ENCODE peak calls at places on chromosomes 13 and 19, in ten cellular contexts. Z is endothelial cell of umbilical vein; T is ovary; C is CD8-positive, alpha-beta T cell; U is lung; I is HCT116; K is cardiac muscle cell; Y is mammary epithelial cell; B is uterus; F is tibial artery. J is an unnamed sample. For H3K36me3, the result is how much of the 10 kb centered on the place peaks cover.

GRCh38 chr19:5927439-5927821 is 13.4 kb downstream of the CAPS start:
- DNase-seq in C (no peak), K (no peak), B (no peak), Z (no peak), Y (no peak), I (no peak), T (no peak), F (no peak), U (no peak), J (no peak)

GRCh38 chr13:107003911-107004310 is 436.0 kb upstream of the ARGLU1 start:
- DNase-seq in Y (no peak), I (no peak), Z (no peak), T (no peak), K (no peak), U (no peak), B (no peak), F (no peak), C (no peak), J (no peak)

GRCh38 chr13:39370554-39370953 is 232.4 kb downstream of the LHFPL6 start:
- DNase-seq in Z (no peak), T (no peak), C (no peak), Y (peak), U (no peak), I (no peak), B (peak), K (peak), F (peak), J (no peak)

GRCh38 chr19:9917322-9917721 is 19.0 kb downstream of the OLFM2 start:
- DNase-seq in U (no peak), I (peak), C (no peak), T (no peak), B (no peak), K (peak), Y (peak), Z (peak), F (no peak), J (no peak)

GRCh38 chr19:9877775-9878510 is 42.8 kb downstream of the PIN1 start:
- DNase-seq in F (no peak), I (peak), Y (peak), Z (no peak), K (no peak), B (no peak), U (no peak), T (no peak), C (no peak), J (peak)

GRCh38 chr13:30319130-30319529 is 11.8 kb upstream of the KATNAL1 start:
- DNase-seq in B (no peak), Z (no peak), U (no peak), I (no peak), Y (no peak), K (no peak), T (no peak), C (no peak), F (no peak), J (no peak)

GRCh38 chr19:15195987-15196682 is 4.7 kb downstream of the NOTCH3 start:
- DNase-seq in F (peak), K (peak), U (peak), I (peak), Z (no peak), Y (peak), B (no peak), C (no peak), T (no peak), J (no peak)

GRCh38 chr13:41608111-41608510 is 150.8 kb downstream of the RGCC start:
- DNase-seq in C (no peak), T (no peak), B (no peak), Z (no peak), U (no peak), Y (no peak), F (no peak), I (no peak), K (no peak), J (no peak)

GRCh38 chr13:34351134-34351533 is 533.2 kb downstream of the RFC3 start:
- DNase-seq in I (no peak), U (no peak), C (no peak), F (no peak), Z (no peak), B (no peak), Y (no peak), K (no peak), T (no peak), J (no peak)

GRCh38 chr19:23771761-23772667 is 13.3 kb upstream of the ZNF681 start:
- DNase-seq in T (no peak), C (no peak), B (no peak), U (no peak), Z (no peak), I (no peak), K (no peak), F (no peak), Y (peak), J (no peak)

GRCh38 chr19:49231389-49231788 is 73.8 kb downstream of the TRPM4 start:
- DNase-seq in K (no peak), Y (no peak), U (no peak), F (no peak), I (no peak), Z (no peak), T (no peak), B (no peak), C (no peak), J (no peak)

GRCh38 chr13:37934339-37935191 is 65.0 kb upstream of the TRPC4 start:
- DNase-seq in Z (no peak), K (no peak), F (no peak), Y (no peak), T (no peak), I (no peak), B (no peak), U (no peak), C (no peak), J (no peak)

GRCh38 chr19:52212572-52213255 is 22.9 kb downstream of the PPP2R1A start:
- DNase-seq in Y (no peak), F (peak), K (no peak), U (no peak), B (no peak), T (no peak), I (no peak), Z (no peak), C (no peak), J (no peak)
- H3K36me3 ChIP-seq in Y (under half), F (half or more), K (half or more), U (under half), B (under half), T (under half), I (half or more), Z (under half), C (half or more), J (under half)

DNA sequence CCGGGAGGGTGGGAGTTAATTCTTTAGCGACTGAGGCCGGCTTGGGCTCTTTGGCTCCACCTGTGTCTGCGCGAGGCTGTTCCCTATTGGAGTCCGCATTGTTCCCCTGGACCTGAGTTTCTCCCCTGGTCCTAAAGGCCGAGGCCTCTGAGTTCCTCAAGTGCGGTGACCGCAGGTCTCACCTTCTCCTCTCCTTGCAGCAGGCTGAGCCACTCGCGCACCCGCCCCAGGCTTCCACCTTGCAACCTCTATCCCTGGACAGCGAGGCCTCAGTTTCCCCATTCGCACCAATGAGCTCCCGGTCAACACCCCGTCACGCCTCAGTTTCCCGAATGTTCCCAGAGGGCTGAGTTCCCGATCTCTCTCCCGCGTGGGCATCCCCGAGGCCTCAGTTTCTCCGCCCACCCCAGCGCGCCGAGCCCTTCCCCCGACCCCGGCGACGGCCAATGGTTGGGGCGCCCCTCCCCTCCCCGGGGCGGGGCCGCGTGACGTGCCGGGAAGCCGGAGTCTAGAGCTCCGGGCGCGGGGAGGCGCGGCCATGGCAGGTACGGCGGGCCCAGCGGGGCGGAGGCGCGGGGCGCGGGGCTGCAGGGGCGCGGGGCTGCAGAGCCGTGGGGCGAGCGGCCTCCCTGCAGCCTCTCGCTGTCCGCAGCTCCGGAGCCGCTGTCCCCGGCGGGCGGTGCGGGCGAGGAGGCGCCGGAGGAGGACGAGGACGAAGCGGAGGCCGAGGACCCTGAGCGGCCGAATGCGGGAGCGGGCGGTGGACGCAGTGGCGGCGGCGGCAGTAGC is at the start of gene MPND:
- DNase-seq in I (peak), F (peak), T (peak), C (peak), Z (peak), B (peak), Y (peak), K (peak), U (peak), J (no peak)
- TF ChIP-seq CTCF in I (peak), F (peak), T (no peak), C (no peak), Z (no peak), B (peak), Y (no peak), K (peak), U (no peak), J (peak)

GRCh38 chr19:55276720-55277430 is 3.0 kb downstream of the HSPBP1 start:
- DNase-seq in K (no peak), F (no peak), Z (no peak), B (no peak), I (no peak), U (no peak), T (no peak), C (no peak), Y (no peak), J (no peak)
- H3K36me3 ChIP-seq in K (under half), F (under half), Z (under half), B (under half), I (under half), U (under half), T (under half), C (under half), Y (under half), J (under half)

DNA sequence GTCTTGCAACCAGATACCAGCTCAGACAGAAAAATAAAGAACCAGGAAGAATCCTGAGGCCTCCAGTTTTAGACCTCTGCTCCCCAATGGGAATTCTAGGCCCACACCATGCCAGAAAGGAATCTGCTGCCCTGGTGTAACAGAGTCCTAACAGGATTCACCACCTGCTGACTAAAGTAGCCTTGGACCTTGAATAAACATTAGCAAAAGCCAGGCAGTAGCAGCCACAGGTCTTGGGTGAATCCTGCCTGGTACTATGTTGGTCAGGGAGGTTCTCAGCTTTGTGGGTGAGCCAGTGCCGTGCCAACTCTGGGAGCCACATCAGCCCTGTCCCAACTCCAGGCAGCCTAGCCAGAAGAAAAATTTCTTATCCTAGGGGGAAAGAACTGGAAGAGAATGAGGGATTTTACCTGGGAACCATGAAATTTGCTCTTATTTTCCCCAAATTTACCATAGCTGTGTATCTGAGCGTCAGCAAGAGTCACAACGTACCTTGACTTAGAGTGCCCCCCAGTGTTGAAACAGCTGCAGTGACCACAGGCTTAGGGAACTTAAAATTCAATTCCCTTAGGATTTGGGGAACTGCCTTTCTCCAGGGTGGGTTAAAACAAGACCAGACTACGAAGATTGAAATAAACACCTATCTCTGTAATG is 1895.6 kb upstream of the PRR20A start:
- DNase-seq in K (peak), C (no peak), B (no peak), F (no peak), T (no peak), U (no peak), Y (no peak), Z (no peak), I (no peak), J (no peak)
- TF ChIP-seq CTCF in K (no peak), C (no peak), B (no peak), F (no peak), T (no peak), U (no peak), Y (peak), Z (no peak), I (peak), J (no peak)

GRCh38 chr19:7078007-7078406 is 8.5 kb downstream of the ZNF557 start:
- DNase-seq in K (no peak), T (no peak), Y (no peak), F (no peak), U (no peak), Z (no peak), C (no peak), B (no peak), I (no peak), J (no peak)

GRCh38 chr19:7088999-7089398 is 19.5 kb downstream of the ZNF557 start:
- DNase-seq in T (no peak), I (no peak), C (no peak), K (no peak), B (no peak), Z (no peak), U (no peak), F (no peak), Y (no peak), J (no peak)

DNA sequence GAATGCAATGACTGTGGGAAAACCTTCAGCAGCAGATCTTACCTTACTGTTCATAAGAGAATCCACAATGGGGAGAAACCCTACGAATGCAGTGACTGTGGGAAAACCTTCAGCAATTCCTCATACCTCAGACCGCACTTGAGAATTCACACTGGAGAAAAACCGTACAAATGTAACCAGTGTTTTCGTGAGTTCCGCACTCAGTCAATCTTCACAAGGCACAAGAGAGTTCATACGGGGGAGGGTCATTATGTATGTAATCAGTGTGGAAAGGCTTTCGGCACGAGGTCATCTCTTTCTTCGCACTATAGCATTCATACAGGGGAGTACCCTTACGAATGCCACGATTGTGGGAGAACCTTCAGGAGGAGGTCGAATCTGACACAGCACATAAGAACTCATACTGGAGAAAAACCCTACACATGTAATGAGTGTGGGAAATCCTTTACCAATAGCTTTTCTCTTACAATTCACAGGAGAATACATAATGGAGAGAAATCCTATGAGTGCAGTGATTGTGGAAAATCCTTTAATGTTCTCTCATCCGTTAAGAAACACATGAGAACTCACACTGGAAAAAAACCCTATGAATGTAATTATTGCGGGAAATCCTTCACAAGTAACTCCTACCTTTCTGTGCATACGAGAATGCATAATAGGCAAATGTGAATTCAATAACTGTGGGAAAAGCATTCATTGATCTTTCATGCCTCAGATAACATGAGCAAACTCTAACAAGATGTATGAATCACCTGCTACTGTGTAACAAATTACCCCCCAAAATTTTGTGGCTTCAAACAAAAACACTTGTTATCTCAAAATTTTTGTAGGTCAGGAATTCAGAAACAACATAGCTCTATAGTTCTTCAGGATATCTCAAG is 13.8 kb downstream of the ZNF557 start:
- DNase-seq in Z (peak), Y (peak), C (no peak), I (no peak), T (no peak), F (no peak), B (no peak), K (no peak), U (no peak), J (no peak)
- H3K36me3 ChIP-seq in Z (under half), Y (under half), C (half or more), I (half or more), T (under half), F (half or more), B (under half), K (under half), U (half or more), J (under half)

DNA sequence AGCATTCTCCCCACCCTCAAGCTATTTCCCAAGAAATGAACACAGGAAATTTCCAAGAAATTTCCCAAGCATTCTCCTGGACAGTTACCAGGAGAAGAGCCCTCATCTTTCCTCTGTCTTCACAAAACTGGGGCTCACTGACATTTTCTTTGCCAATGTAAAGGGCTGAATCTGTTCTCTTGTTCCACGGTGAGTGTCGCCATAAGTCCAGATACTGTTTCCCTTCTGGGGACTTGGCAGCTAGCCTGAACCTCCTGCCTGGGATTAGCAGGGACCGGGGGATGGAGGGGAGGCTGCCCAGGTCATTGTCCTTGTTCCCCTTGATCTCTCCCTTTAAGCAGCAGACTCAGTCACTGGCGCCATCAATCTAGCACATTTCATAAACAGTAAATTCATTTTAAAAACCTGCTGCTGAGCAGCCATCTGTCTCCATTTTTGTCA is 172.8 kb downstream of the DNAJC15 start:
- DNase-seq in B (peak), K (peak), F (no peak), Y (no peak), C (no peak), T (peak), U (no peak), Z (no peak), I (no peak), J (no peak)
- TF ChIP-seq CTCF in B (no peak), K (peak), F (no peak), Y (no peak), C (no peak), T (no peak), U (no peak), Z (no peak), I (no peak), J (no peak)

GRCh38 chr19:38632476-38633213 is 13.7 kb downstream of the EIF3K start:
- DNase-seq in B (no peak), U (no peak), F (no peak), K (no peak), Z (no peak), Y (no peak), I (no peak), T (no peak), C (no peak), J (no peak)
- H3K36me3 ChIP-seq in B (under half), U (under half), F (under half), K (under half), Z (under half), Y (under half), I (under half), T (under half), C (under half), J (under half)

GRCh38 chr19:47226426-47227346 is 4.3 kb downstream of the BBC3 start:
- DNase-seq in Y (peak), F (peak), C (no peak), T (peak), K (peak), B (peak), Z (peak), U (peak), I (peak), J (peak)

GRCh38 chr19:47228168-47228936 is 2.6 kb downstream of the BBC3 start:
- DNase-seq in Z (no peak), U (no peak), C (peak), Y (peak), F (peak), T (peak), K (peak), B (peak), I (no peak), J (no peak)

GRCh38 chr19:47227347-47228167 is 3.4 kb downstream of the BBC3 start:
- DNase-seq in B (peak), I (peak), U (peak), Z (peak), C (no peak), F (peak), T (peak), Y (peak), K (peak), J (peak)

GRCh38 chr19:47228937-47229673 is 1.9 kb downstream of the BBC3 start:
- DNase-seq in K (no peak), Z (peak), C (no peak), Y (peak), F (peak), B (no peak), I (no peak), T (no peak), U (no peak), J (no peak)

DNA sequence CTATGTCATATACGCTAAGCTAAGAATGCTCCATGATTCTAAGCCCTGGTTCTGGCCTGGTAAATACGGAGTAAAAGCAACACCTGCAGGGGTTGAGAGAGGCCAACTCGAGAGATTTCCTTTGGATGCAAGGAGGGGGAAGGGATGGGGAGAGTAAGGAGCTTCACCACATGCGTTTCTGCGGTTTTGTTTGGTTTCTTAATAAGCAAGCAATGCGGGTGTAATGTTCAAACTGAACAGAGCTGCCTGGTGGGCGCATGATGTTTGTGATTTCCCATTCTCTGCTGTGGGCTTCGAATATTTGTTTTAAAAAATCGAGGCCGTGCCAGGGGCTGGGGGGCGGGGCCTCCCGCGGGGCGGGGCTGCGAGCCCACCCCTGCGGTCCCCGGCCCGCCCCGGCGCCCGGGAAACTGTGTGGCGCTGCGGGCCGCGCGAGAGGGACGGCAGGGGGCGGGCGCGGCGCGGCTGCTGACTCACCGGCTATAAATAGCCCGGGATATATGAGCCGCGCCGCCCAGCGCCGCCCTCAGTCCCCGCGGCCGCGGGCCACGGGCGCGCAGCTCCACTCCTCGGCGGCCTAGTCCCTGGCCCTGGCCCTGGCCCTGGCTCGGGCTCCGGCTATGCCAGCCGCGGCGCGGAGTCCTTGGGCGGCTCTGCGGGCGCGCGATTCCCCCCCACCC is 5.1 kb downstream of the BBC3 start:
- DNase-seq in F (peak), B (peak), U (peak), Y (peak), Z (peak), I (no peak), K (peak), C (peak), T (peak), J (no peak)
- TF ChIP-seq CTCF in F (peak), B (peak), U (no peak), Y (no peak), Z (no peak), I (no peak), K (peak), C (peak), T (peak), J (peak)

GRCh38 chr19:46381746-46382345 is 31.5 kb downstream of the CCDC8 start:
- DNase-seq in K (no peak), C (no peak), T (peak), I (no peak), Z (no peak), U (no peak), B (no peak), Y (no peak), F (no peak), J (no peak)
- H3K36me3 ChIP-seq in K (under half), C (under half), T (under half), I (half or more), Z (under half), U (under half), B (under half), Y (under half), F (under half), J (under half)